ENCODE peak calls at places on chromosome 9, in four cellular contexts. One of them, this sample, is unnamed.

GRCh38 chr9:74512416-74512815 is 15.3 kb downstream of the RORB start:
- DNase-seq in K562: no peak
- DNase-seq in GM12878: no peak
- DNase-seq in HepG2: no peak
- DNase-seq in this sample: no peak

GRCh38 chr9:88533951-88534455 is 975 bp upstream of the NXNL2 start:
- DNase-seq in GM12878: no peak
- DNase-seq in K562: peak
- DNase-seq in HepG2: no peak
- DNase-seq in this sample: peak

GRCh38 chr9:82558855-82559615 is 503.9 kb downstream of the RASEF start:
- DNase-seq in HepG2: peak
- DNase-seq in K562: no peak
- DNase-seq in GM12878: no peak
- DNase-seq in this sample: no peak

GRCh38 chr9:89952401-89952800 is 347.6 kb downstream of the GADD45G start:
- DNase-seq in HepG2: no peak
- DNase-seq in K562: no peak
- DNase-seq in GM12878: no peak
- DNase-seq in this sample: no peak

GRCh38 chr9:7185612-7186011 is 427.8 kb downstream of the KDM4C start:
- DNase-seq in K562: no peak
- DNase-seq in HepG2: peak
- DNase-seq in GM12878: no peak
- DNase-seq in this sample: no peak

GRCh38 chr9:93505518-93506123 is 52.2 kb upstream of the FAM120AOS start:
- DNase-seq in GM12878: no peak
- DNase-seq in K562: no peak
- DNase-seq in HepG2: no peak
- DNase-seq in this sample: no peak

GRCh38 chr9:103245369-103245768 is 250.2 kb downstream of the CYLC2 start:
- DNase-seq in HepG2: no peak
- DNase-seq in K562: no peak
- DNase-seq in GM12878: no peak
- DNase-seq in this sample: no peak

GRCh38 chr9:92026206-92027002 is 76.4 kb upstream of the ROR2 start:
- DNase-seq in HepG2: no peak
- DNase-seq in K562: no peak
- DNase-seq in GM12878: no peak
- DNase-seq in this sample: no peak

GRCh38 chr9:130446111-130446861 is 1.5 kb downstream of the ASS1 start:
- DNase-seq in HepG2: peak
- DNase-seq in GM12878: no peak
- DNase-seq in K562: peak
- DNase-seq in this sample: peak

DNA sequence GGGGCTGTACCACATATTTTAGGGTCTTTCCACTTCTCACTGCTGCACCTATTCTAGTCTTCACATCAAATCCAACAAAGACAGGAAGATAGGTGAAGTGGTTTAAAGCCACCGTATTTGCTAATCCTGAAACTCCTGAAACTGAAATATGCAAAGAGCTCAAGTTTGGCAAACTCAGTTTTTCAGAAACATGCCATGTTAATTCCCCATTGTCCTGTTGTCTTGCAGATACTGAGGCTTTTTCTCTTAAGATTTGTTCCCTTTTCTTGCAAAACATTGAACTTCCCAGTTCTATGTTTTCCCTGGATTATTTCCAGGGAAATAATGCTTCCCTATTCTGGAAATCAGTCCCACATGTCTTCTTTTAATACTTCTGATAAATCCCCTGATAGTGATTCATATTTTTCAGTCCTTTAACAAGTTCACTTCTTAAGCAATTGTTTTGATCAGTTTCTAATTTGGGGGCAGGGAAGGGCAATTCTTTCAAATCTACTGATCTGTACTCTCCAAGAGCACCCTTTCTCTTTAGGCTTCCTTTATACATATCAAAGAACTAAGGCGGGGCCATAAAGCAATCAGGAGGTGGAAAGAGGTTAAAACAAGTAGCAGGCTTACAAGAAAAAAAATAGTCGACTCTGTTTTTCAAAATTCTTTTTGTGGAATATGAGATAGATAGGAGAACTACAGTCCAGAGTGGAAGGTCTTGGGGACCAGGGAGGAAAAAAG is 648.5 kb downstream of the BNC2 start:
- DNase-seq in HepG2: no peak
- DNase-seq in GM12878: no peak
- DNase-seq in K562: no peak
- DNase-seq in this sample: no peak
- TF ChIP-seq BHLHE40 in HepG2: no peak
- TF ChIP-seq BHLHE40 in GM12878: no peak
- TF ChIP-seq BHLHE40 in K562: no peak
- TF ChIP-seq BHLHE40 in this sample: no peak

GRCh38 chr9:133054194-133054890 is 7.4 kb upstream of the CEL start:
- DNase-seq in HepG2: no peak
- DNase-seq in K562: no peak
- DNase-seq in GM12878: no peak
- DNase-seq in this sample: no peak

GRCh38 chr9:133057006-133057405 is 4.8 kb upstream of the CEL start:
- DNase-seq in K562: no peak
- DNase-seq in GM12878: no peak
- DNase-seq in HepG2: no peak
- DNase-seq in this sample: no peak

GRCh38 chr9:133055788-133056420 is 5.9 kb upstream of the CEL start:
- DNase-seq in HepG2: no peak
- DNase-seq in K562: no peak
- DNase-seq in GM12878: no peak
- DNase-seq in this sample: no peak

GRCh38 chr9:133056533-133056932 is 5.2 kb upstream of the CEL start:
- DNase-seq in K562: no peak
- DNase-seq in GM12878: no peak
- DNase-seq in HepG2: no peak
- DNase-seq in this sample: no peak

GRCh38 chr9:133054966-133055365 is 6.8 kb upstream of the CEL start:
- DNase-seq in HepG2: no peak
- DNase-seq in GM12878: no peak
- DNase-seq in K562: no peak
- DNase-seq in this sample: no peak
- TF ChIP-seq SP1 in HepG2: no peak
- TF ChIP-seq SP1 in GM12878: no peak
- TF ChIP-seq SP1 in K562: no peak
- TF ChIP-seq SP1 in this sample: no peak

DNA sequence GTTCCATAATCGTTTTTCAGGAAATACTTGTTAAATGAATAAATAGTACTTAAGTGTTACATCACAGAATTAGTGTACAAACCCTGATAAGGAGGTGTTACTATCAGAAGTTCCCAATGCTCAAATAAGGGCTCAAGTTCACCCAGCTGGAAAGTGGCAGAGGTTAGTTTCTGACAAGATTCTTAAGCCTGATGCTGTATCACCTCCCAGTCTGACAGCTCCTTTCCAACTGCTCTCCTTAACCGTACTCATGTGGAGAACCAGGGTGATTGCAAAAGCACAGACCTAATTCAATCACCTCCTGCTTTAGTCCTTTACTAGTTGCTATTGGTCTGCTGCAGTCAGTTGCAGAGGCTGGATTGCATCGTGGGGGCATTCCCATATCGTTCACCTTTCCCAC is 100.4 kb upstream of the ZNF618 start:
- DNase-seq in GM12878: no peak
- DNase-seq in K562: no peak
- DNase-seq in HepG2: no peak
- DNase-seq in this sample: no peak
- TF ChIP-seq FOXK2 in GM12878: no peak
- TF ChIP-seq FOXK2 in K562: no peak
- TF ChIP-seq FOXK2 in HepG2: no peak
- TF ChIP-seq FOXK2 in this sample: no peak

GRCh38 chr9:127181315-127181580 is 58.8 kb upstream of the ANGPTL2 start:
- DNase-seq in HepG2: no peak
- DNase-seq in K562: no peak
- DNase-seq in GM12878: no peak
- DNase-seq in this sample: no peak

GRCh38 chr9:127180457-127181314 is 58.3 kb upstream of the ANGPTL2 start:
- DNase-seq in K562: no peak
- DNase-seq in GM12878: no peak
- DNase-seq in HepG2: no peak
- DNase-seq in this sample: no peak

GRCh38 chr9:127181595-127182190 is 59.3 kb upstream of the ANGPTL2 start:
- DNase-seq in GM12878: no peak
- DNase-seq in HepG2: no peak
- DNase-seq in K562: no peak
- DNase-seq in this sample: no peak

GRCh38 chr9:127178646-127179632 is 56.5 kb upstream of the ANGPTL2 start:
- DNase-seq in K562: no peak
- DNase-seq in GM12878: no peak
- DNase-seq in HepG2: no peak
- DNase-seq in this sample: no peak

GRCh38 chr9:127179633-127180401 is 57.4 kb upstream of the ANGPTL2 start:
- DNase-seq in K562: no peak
- DNase-seq in HepG2: no peak
- DNase-seq in GM12878: no peak
- DNase-seq in this sample: no peak
- TF ChIP-seq BHLHE40 in K562: no peak
- TF ChIP-seq BHLHE40 in HepG2: no peak
- TF ChIP-seq BHLHE40 in GM12878: peak
- TF ChIP-seq BHLHE40 in this sample: no peak

This sample was measured in HEK293T.